ENCODE peak calls at places on chromosome 16, in six cellular contexts. J, U, H, O, I and K are unnamed samples.

GRCh38 chr16:1309888-1310831 is 724 bp downstream of the UBE2I start:
- DNase-seq in I (no peak), J (no peak), H (peak), U (no peak), O (no peak), K (no peak)

GRCh38 chr16:49505556-49505955 is 132.0 kb downstream of the C16orf78 start:
- DNase-seq in H (no peak), O (no peak), I (no peak), J (no peak), U (no peak), K (no peak)

GRCh38 chr16:88456356-88457292 is 3.5 kb downstream of the ZFPM1 start:
- DNase-seq in U (peak), J (no peak), I (no peak), O (no peak), H (no peak), K (no peak)

GRCh38 chr16:87332150-87332549 is 15.0 kb upstream of the C16orf95 start:
- DNase-seq in I (no peak), U (no peak), H (no peak), J (no peak), O (peak), K (no peak)

GRCh38 chr16:85767569-85767968 is 16.7 kb upstream of the C16orf74 start:
- DNase-seq in U (no peak), J (no peak), I (peak), H (no peak), O (no peak), K (no peak)

GRCh38 chr16:56102159-56102798 is 89.0 kb upstream of the GNAO1 start:
- DNase-seq in J (no peak), I (no peak), O (peak), U (peak), H (no peak), K (peak)

GRCh38 chr16:87317766-87318121 is 552 bp upstream of the C16orf95 start:
- DNase-seq in U (peak), O (peak), I (no peak), H (peak), J (no peak), K (no peak)

GRCh38 chr16:87498324-87499188 is 5.7 kb upstream of the ZCCHC14 start:
- DNase-seq in J (no peak), I (no peak), O (no peak), H (no peak), U (no peak), K (no peak)

GRCh38 chr16:1832831-1833454 is 5.9 kb downstream of the FAHD1 start:
- DNase-seq in J (no peak), O (no peak), U (no peak), H (no peak), I (no peak), K (no peak)

GRCh38 chr16:88389621-88390160 is 6.9 kb downstream of the ZNF469 start:
- DNase-seq in O (peak), J (no peak), H (no peak), U (no peak), I (no peak), K (no peak)

GRCh38 chr16:50947826-50948225 is 203.2 kb downstream of the SALL1 start:
- DNase-seq in I (no peak), O (no peak), H (no peak), J (no peak), U (no peak), K (no peak)

GRCh38 chr16:65767125-65767524 is 599.4 kb upstream of the CDH5 start:
- DNase-seq in O (no peak), J (no peak), H (no peak), I (no peak), U (no peak), K (peak)

GRCh38 chr16:678858-679807 is 1.1 kb upstream of the STUB1 start:
- DNase-seq in I (no peak), O (peak), H (peak), J (no peak), U (peak), K (peak)

GRCh38 chr16:52906271-52906670 is 146.4 kb downstream of the CHD9NB start:
- DNase-seq in O (no peak), J (no peak), H (no peak), U (no peak), I (no peak), K (no peak)

GRCh38 chr16:82129881-82130280 is 40.1 kb downstream of the MPHOSPH6 start:
- DNase-seq in O (no peak), J (no peak), H (no peak), U (no peak), I (no peak), K (no peak)

GRCh38 chr16:28219283-28219682 is 7.5 kb upstream of the XPO6 start:
- DNase-seq in H (no peak), I (no peak), O (no peak), U (no peak), J (no peak), K (no peak)

GRCh38 chr16:49539758-49540157 is 166.2 kb downstream of the C16orf78 start:
- DNase-seq in I (no peak), H (no peak), J (no peak), U (no peak), O (no peak), K (no peak)

GRCh38 chr16:75244844-75245758 is 6.3 kb downstream of the BCAR1 start:
- DNase-seq in J (no peak), O (peak), U (no peak), H (peak), I (peak), K (no peak)

GRCh38 chr16:265711-266110 is 10.0 kb downstream of the RGS11 start:
- DNase-seq in H (no peak), I (no peak), O (peak), J (no peak), U (no peak), K (no peak)

GRCh38 chr16:66189951-66190350 is 176.5 kb upstream of the CDH5 start:
- DNase-seq in I (peak), O (no peak), J (no peak), H (no peak), U (no peak), K (no peak)

GRCh38 chr16:23679274-23679985 is 741 bp downstream of the PLK1 start:
- DNase-seq in U (peak), O (no peak), H (no peak), J (peak), I (no peak), K (no peak)

GRCh38 chr16:46830417-46830901 is 521 bp downstream of the C16orf87 start:
- DNase-seq in O (peak), U (no peak), I (no peak), H (peak), J (no peak), K (no peak)

GRCh38 chr16:23466162-23466885 is 13.3 kb upstream of the COG7 start:
- DNase-seq in U (no peak), H (no peak), J (no peak), I (peak), O (no peak), K (no peak)

GRCh38 chr16:87832759-87833502 is 36.4 kb downstream of the SLC7A5 start:
- DNase-seq in I (no peak), J (no peak), O (no peak), U (no peak), H (no peak), K (no peak)

GRCh38 chr16:24626251-24626650 is 86.9 kb downstream of the RBBP6 start:
- DNase-seq in H (no peak), U (no peak), J (no peak), I (no peak), O (no peak), K (no peak)

GRCh38 chr16:12132290-12132689 is 155.8 kb downstream of the SNX29 start:
- DNase-seq in O (no peak), H (no peak), I (peak), U (no peak), J (peak), K (no peak)

GRCh38 chr16:12802661-12803060 is 1.0 kb downstream of the CPPED1 start:
- DNase-seq in J (no peak), O (no peak), I (no peak), U (no peak), H (no peak), K (no peak)

GRCh38 chr16:5222770-5223169 is 125.2 kb upstream of the EEF2KMT start:
- DNase-seq in O (no peak), H (no peak), J (no peak), I (no peak), U (no peak), K (no peak)

GRCh38 chr16:57061084-57061905 is 31.1 kb upstream of the CPNE2 start:
- DNase-seq in J (no peak), I (peak), H (peak), U (no peak), O (peak), K (peak)

GRCh38 chr16:56424791-56425438 is 430 bp downstream of the AMFR start:
- DNase-seq in J (no peak), O (peak), H (peak), U (no peak), I (no peak), K (no peak)

GRCh38 chr16:85451646-85452363 is 161.3 kb upstream of the GSE1 start:
- DNase-seq in O (no peak), J (no peak), I (no peak), H (no peak), U (no peak), K (peak)

GRCh38 chr16:77221482-77221881 is 22.3 kb downstream of the SYCE1L start:
- DNase-seq in H (no peak), I (no peak), U (no peak), J (no peak), O (no peak), K (no peak)

GRCh38 chr16:8944113-8944765 is 19.5 kb downstream of the USP7 start:
- DNase-seq in H (no peak), I (no peak), O (no peak), J (no peak), U (no peak), K (no peak)

GRCh38 chr16:88914750-88915368 is 48.4 kb upstream of the PABPN1L start:
- DNase-seq in I (peak), J (no peak), U (peak), O (no peak), H (no peak), K (no peak)

GRCh38 chr16:66801320-66802105 is at the start of gene TERB1:
- DNase-seq in I (no peak), U (no peak), J (no peak), H (no peak), O (peak), K (no peak)

GRCh38 chr16:57185446-57185944 is 344 bp downstream of the PSME3IP1 start:
- DNase-seq in H (peak), U (peak), O (peak), I (no peak), J (peak), K (no peak)

GRCh38 chr16:10028644-10029043 is 153.6 kb downstream of the GRIN2A start:
- DNase-seq in H (no peak), I (no peak), U (no peak), J (no peak), O (no peak), K (no peak)

GRCh38 chr16:83533193-83533592 is 274.6 kb upstream of the HSBP1 start:
- DNase-seq in O (no peak), J (no peak), U (no peak), H (no peak), I (no peak), K (no peak)

GRCh38 chr16:75252946-75253911 is 1.8 kb upstream of the BCAR1 start:
- DNase-seq in I (peak), U (no peak), H (peak), J (no peak), O (peak), K (no peak)